ENCODE peak calls at places on chromosomes 3 and 15, in four cellular contexts. K is HepG2, V is GM12878, A is K562. N is an unnamed sample.

GRCh38 chr15:66498501-66499386 is 1.2 kb upstream of the SNAPC5 start:
- DNase-seq in K (peak; percentile 15), V (no peak), A (no peak), N (no peak)

GRCh38 chr3:139323146-139323545 is 20.7 kb upstream of the MRPS22 start:
- DNase-seq in K (no peak), V (no peak), A (no peak), N (no peak)

GRCh38 chr3:66997560-66998074 is 490 bp upstream of the KBTBD8 start:
- DNase-seq in K (no peak), V (no peak), A (peak; percentile 31), N (no peak)

GRCh38 chr3:63872135-63872924 is 8.7 kb downstream of the ATXN7 start:
- DNase-seq in K (no peak), V (no peak), A (no peak), N (no peak)

GRCh38 chr3:171372694-171373093 is 87.5 kb downstream of the TNIK start:
- DNase-seq in K (no peak), V (no peak), A (no peak), N (no peak)

GRCh38 chr3:196620228-196620627 is 19.3 kb upstream of the NRROS start:
- DNase-seq in K (no peak), V (no peak), A (peak; percentile 60), N (no peak)

GRCh38 chr3:46962990-46963389 is 13.6 kb downstream of the CCDC12 start:
- DNase-seq in K (no peak), V (no peak), A (no peak), N (no peak)

GRCh38 chr3:146625117-146625775 is 20.1 kb upstream of the PLSCR5 start:
- DNase-seq in K (no peak), V (no peak), A (no peak), N (no peak)

GRCh38 chr3:44120721-44121582 is 120.7 kb upstream of the TOPAZ1 start:
- DNase-seq in K (no peak), V (no peak), A (no peak), N (no peak)

GRCh38 chr3:127275287-127275781 is 12.5 kb downstream of the PRR20G start:
- DNase-seq in K (no peak), V (no peak), A (no peak), N (no peak)

GRCh38 chr3:56942523-56942922 is 117.9 kb upstream of the SPATA12 start:
- DNase-seq in K (no peak), V (no peak), A (no peak), N (no peak)

GRCh38 chr15:24752354-24752753 is 76.8 kb downstream of the NPAP1 start:
- DNase-seq in K (no peak), V (no peak), A (no peak), N (no peak)

GRCh38 chr3:23991236-23992050 is 46.4 kb downstream of the NR1D2 start:
- DNase-seq in K (no peak), V (no peak), A (no peak), N (no peak)

GRCh38 chr3:45642731-45643152 is 46.5 kb upstream of the SACM1L start:
- DNase-seq in K (no peak), V (no peak), A (no peak), N (no peak)

GRCh38 chr3:50600841-50601591 is 10.6 kb downstream of the CISH start:
- DNase-seq in K (peak; percentile 90), V (no peak), A (peak; percentile 66), N (no peak)

GRCh38 chr3:16482194-16482769 is 31.2 kb downstream of the RFTN1 start:
- DNase-seq in K (no peak), V (no peak), A (no peak), N (no peak)

GRCh38 chr15:93617443-93617842 is 528.4 kb upstream of the RGMA start:
- DNase-seq in K (no peak), V (no peak), A (no peak), N (no peak)

GRCh38 chr3:113274959-113275556 is 63.7 kb downstream of the BOC start:
- DNase-seq in K (no peak), V (no peak), A (no peak), N (no peak)

GRCh38 chr15:40263036-40263754 is 19.7 kb downstream of the ANKRD63 start:
- DNase-seq in K (no peak), V (no peak), A (no peak), N (no peak)

GRCh38 chr3:41477399-41478014 is 278.2 kb downstream of the CTNNB1 start:
- DNase-seq in K (peak; percentile 39), V (no peak), A (no peak), N (no peak)

DNA sequence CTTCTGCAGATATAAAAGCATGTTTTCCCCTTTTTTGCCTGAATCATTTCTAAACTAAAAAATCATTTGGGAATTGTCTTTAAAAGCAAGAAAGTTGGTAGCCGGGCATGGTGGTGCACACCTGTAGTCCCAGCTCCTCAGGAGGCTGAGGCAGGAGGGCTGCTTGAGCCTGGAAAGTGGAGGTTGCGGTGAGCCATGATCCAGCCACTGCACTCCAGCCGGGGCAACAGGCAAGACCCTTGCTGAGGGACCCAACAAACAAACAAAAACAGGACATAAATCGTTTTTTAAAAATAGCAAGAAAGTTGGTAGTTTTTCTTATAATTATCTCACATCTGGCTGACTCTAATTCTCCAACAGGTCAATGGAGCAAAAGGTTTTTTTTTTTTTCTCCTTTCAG is 2.5 kb downstream of the HIGD1A start:
- DNase-seq in K (no peak), V (no peak), A (no peak), N (no peak)
- TF ChIP-seq POLR2A in K (no peak), V (no peak), A (no peak), N (no peak)

DNA sequence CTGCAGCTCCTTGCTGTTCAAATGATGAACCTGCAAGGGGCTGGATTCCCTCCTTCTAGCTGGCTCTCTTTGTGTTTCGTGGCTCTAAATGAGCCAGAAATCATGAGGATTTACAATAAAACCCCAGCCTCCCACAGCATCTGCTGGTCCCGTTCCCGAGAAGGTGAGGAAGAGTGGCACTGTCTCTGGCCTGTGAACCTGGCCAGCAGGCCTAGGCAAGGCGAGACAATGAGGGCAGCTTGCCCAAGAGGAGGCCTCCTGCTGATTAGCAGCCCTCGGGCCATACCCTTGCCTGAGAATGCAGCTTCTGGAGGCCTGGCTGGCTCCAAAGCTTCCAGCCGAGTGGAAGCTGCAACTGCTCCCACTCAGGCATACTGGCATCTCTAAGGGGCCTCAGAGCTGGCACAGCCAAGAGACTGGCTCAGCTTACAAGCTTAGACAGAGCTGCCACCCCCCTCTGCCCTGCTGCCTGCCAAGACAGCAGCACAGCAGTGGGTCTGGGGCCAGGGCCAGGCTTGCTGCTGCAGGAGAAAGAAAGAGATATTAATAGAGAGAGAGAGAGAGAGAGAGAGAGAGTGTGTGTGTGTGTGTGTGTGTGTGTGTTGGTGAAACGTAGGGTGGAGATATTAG is 76.5 kb downstream of the HMG20A start:
- DNase-seq in K (no peak), V (no peak), A (no peak), N (no peak)
- TF ChIP-seq POLR2AphosphoS5 in K (no peak), V (no peak), A (no peak), N (no peak)

DNA sequence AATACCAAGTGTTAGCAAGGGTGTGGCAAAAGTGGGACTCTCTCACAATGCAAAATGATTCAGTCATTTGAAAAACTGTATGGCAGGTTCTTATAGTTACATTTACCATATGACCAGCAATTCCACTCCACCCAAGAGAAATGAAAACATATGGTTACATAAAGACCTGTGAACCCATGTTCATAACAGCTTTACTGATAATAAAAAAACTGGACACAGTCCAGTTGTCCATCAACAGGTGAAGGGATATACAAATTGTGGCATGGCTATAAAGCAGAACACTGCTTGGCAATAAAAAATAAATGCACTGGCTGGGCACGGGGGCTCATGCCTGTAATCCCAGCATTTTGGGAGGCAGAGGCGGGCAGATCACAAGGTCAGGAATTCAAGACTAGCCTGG is 30.8 kb downstream of the RAD18 start:
- DNase-seq in K (no peak), V (no peak), A (no peak), N (no peak)
- TF ChIP-seq TAF1 in K (no peak), V (no peak), A (no peak), N (no peak)

DNA sequence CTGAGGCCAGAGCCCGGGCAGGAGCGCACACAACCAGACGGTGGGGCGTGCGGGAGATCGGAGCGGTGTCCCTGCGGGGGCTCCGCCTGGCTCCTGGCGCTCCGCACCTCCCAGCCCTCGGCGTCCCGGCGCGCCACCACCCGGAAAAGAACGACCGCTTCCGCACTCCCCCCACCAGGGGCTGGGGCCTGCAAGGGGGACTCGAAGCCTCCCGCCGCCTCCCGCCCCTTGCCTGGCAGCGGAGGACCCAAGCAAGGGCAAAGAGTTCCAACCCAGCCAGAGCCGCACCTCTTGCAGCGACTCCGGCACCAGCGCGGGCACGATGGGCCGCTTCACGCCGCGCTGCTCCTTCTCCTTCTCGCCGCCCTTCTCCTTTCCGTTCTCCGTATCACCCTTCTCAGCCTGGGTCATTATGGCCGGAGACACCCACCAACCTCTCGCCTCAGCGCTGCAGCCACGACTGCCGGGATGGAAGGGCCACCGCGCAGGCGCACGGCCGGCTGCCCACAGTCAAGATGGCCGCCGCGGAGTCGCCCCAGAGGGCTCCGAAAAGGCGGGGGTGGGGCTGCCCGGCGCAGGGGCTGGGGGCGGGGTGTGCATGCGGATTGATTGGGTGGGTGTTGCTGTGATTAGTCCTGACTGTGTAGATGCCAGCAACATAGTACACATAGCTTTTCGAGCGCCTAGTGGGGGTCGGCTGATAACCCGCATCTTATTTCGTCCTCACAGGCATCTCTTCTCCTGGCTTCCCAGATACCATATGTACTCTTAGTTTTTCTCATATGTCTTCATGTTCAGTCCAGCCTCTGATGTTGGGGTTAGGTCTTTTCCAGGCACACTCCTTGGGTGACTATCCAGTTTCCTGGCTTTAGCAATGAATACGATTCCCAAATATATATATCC is at the start of gene ACTR8:
- DNase-seq in K (peak; percentile 71), V (peak; percentile 57), A (peak; percentile 86), N (peak; percentile 82)
- TF ChIP-seq POLR2A in K (peak; percentile 92), V (peak; percentile 99), A (peak; percentile 93), N (peak; percentile 95)

GRCh38 chr15:27639595-27639994 is 459.5 kb downstream of the OCA2 start:
- DNase-seq in K (no peak), V (no peak), A (no peak), N (no peak)

GRCh38 chr15:27635916-27636315 is 463.2 kb downstream of the OCA2 start:
- DNase-seq in K (no peak), V (no peak), A (no peak), N (no peak)

GRCh38 chr15:27638950-27639349 is 460.2 kb downstream of the OCA2 start:
- DNase-seq in K (no peak), V (no peak), A (no peak), N (no peak)
- TF ChIP-seq POLR2AphosphoS5 in K (no peak), V (no peak), A (no peak), N (no peak)

N was measured in GM12892.